ENCODE peak calls at places on chromosomes 5 and 9, in five cellular contexts. One of them, this sample, is unnamed.

GRCh38 chr9:128408963-128409431 is 11.7 kb upstream of the CERCAM start:
- DNase-seq in stimulated activated CD8-positive, alpha-beta memory T cell treated with anti-CD3 and anti-CD28 coated beads, Interleukin-15, amount 100 ng/mL, for 4 hours: no peak
- DNase-seq in Calu3: no peak
- DNase-seq in pons: peak; percentile 95
- DNase-seq in COLO829: no peak
- DNase-seq in this sample: no peak

GRCh38 chr9:127981559-127982121 is 851 bp upstream of the EEIG1 start:
- DNase-seq in COLO829: no peak
- DNase-seq in pons: no peak
- DNase-seq in stimulated activated CD8-positive, alpha-beta memory T cell treated with anti-CD3 and anti-CD28 coated beads, Interleukin-15, amount 100 ng/mL, for 4 hours: no peak
- DNase-seq in Calu3: no peak
- DNase-seq in this sample: no peak

GRCh38 chr5:72608297-72608696 is 101.1 kb upstream of the ZNF366 start:
- DNase-seq in COLO829: no peak
- DNase-seq in pons: peak; percentile 92
- DNase-seq in stimulated activated CD8-positive, alpha-beta memory T cell treated with anti-CD3 and anti-CD28 coated beads, Interleukin-15, amount 100 ng/mL, for 4 hours: no peak
- DNase-seq in Calu3: no peak
- DNase-seq in this sample: no peak

GRCh38 chr9:127927457-127928231 is 2.9 kb downstream of the PIP5KL1 start:
- DNase-seq in pons: no peak
- DNase-seq in COLO829: no peak
- DNase-seq in Calu3: no peak
- DNase-seq in stimulated activated CD8-positive, alpha-beta memory T cell treated with anti-CD3 and anti-CD28 coated beads, Interleukin-15, amount 100 ng/mL, for 4 hours: no peak
- DNase-seq in this sample: no peak

GRCh38 chr5:90386099-90386710 is 23.4 kb downstream of the CETN3 start:
- DNase-seq in stimulated activated CD8-positive, alpha-beta memory T cell treated with anti-CD3 and anti-CD28 coated beads, Interleukin-15, amount 100 ng/mL, for 4 hours: no peak
- DNase-seq in COLO829: no peak
- DNase-seq in pons: peak; percentile 49
- DNase-seq in Calu3: no peak
- DNase-seq in this sample: no peak

GRCh38 chr9:137406085-137406773 is 16.7 kb downstream of the EXD3 start:
- DNase-seq in stimulated activated CD8-positive, alpha-beta memory T cell treated with anti-CD3 and anti-CD28 coated beads, Interleukin-15, amount 100 ng/mL, for 4 hours: no peak
- DNase-seq in pons: no peak
- DNase-seq in Calu3: no peak
- DNase-seq in COLO829: no peak
- DNase-seq in this sample: no peak

GRCh38 chr5:179120421-179120861 is 60.3 kb downstream of the ZNF354C start:
- DNase-seq in stimulated activated CD8-positive, alpha-beta memory T cell treated with anti-CD3 and anti-CD28 coated beads, Interleukin-15, amount 100 ng/mL, for 4 hours: no peak
- DNase-seq in COLO829: no peak
- DNase-seq in Calu3: no peak
- DNase-seq in pons: no peak
- DNase-seq in this sample: no peak

GRCh38 chr5:157994271-157994691 is 135.3 kb upstream of the CLINT1 start:
- DNase-seq in pons: no peak
- DNase-seq in COLO829: no peak
- DNase-seq in stimulated activated CD8-positive, alpha-beta memory T cell treated with anti-CD3 and anti-CD28 coated beads, Interleukin-15, amount 100 ng/mL, for 4 hours: no peak
- DNase-seq in Calu3: peak; percentile 21
- DNase-seq in this sample: no peak

This sample was measured in KG1.